ENCODE peak calls at places on chromosomes 4 and X, in eight cellular contexts. U is GM23338; K is fibroblast of the aortic adventitia; C is left lung; J is heart left ventricle; B is osteocyte; P is left ventricle myocardium superior; Q is stimulated activated naive B cell treated with anti-CD40 and anti-IgM and Interleukin-4, amounts not matched to agents 10 μg/mL and 1 μg/mL and 100 μg/mL, for 72 hours. O is an unnamed sample.

GRCh38 chr4:5772528-5773270 is 61.7 kb downstream of the EVC start:
- DNase-seq in Q (no peak), U (no peak), C (no peak), P (no peak), J (no peak), K (no peak), B (peak), O (no peak)

GRCh38 chr4:165016971-165017370 is 14.8 kb upstream of the TRIM60 start:
- DNase-seq in B (no peak), K (no peak), U (peak), Q (no peak), C (no peak), J (no peak), P (no peak), O (peak)

GRCh38 chrX:106898462-106898861 is 4.7 kb downstream of the RIPPLY1 start:
- DNase-seq in P (no peak), B (no peak), K (peak), C (no peak), J (no peak), Q (peak), U (peak), O (peak)

GRCh38 chrX:25175171-25175570 is 159.4 kb upstream of the ARX start:
- DNase-seq in P (no peak), K (no peak), B (no peak), U (no peak), C (no peak), J (no peak), Q (no peak), O (no peak)

GRCh38 chr4:182578402-182578801 is 335.2 kb downstream of the TENM3 start:
- DNase-seq in P (no peak), C (no peak), J (no peak), K (peak), U (peak), Q (no peak), B (no peak), O (no peak)

GRCh38 chrX:115988825-115989224 is 181.7 kb upstream of the AGTR2 start:
- DNase-seq in U (peak), B (no peak), P (no peak), J (no peak), C (no peak), Q (no peak), K (no peak), O (no peak)

GRCh38 chr4:85455942-85456341 is 19.0 kb upstream of the ARHGAP24 start:
- DNase-seq in J (no peak), C (no peak), P (no peak), Q (no peak), U (no peak), K (no peak), B (no peak), O (no peak)

GRCh38 chrX:153633607-153634180 is 13.3 kb upstream of the DUSP9 start:
- DNase-seq in C (no peak), U (no peak), P (no peak), Q (no peak), K (no peak), J (no peak), B (no peak), O (no peak)

GRCh38 chrX:38558681-38559080 is 2.7 kb upstream of the TSPAN7 start:
- DNase-seq in K (no peak), C (no peak), J (no peak), B (no peak), P (no peak), U (no peak), Q (no peak), O (no peak)

GRCh38 chr4:117001077-117001476 is 84.3 kb downstream of the TRAM1L1 start:
- DNase-seq in K (no peak), Q (no peak), B (no peak), U (no peak), C (no peak), P (no peak), J (no peak), O (peak)

GRCh38 chr4:19947349-19947748 is 304.4 kb upstream of the SLIT2 start:
- DNase-seq in U (no peak), K (peak), C (no peak), B (no peak), J (no peak), P (no peak), Q (no peak), O (no peak)

GRCh38 chr4:135243960-135244561 is 1042.5 kb upstream of the PABPC4L start:
- DNase-seq in J (no peak), C (no peak), P (no peak), Q (no peak), B (no peak), U (no peak), K (no peak), O (no peak)

GRCh38 chrX:84339507-84340364 is 151.7 kb upstream of the RPS6KA6 start:
- DNase-seq in U (peak), B (no peak), K (peak), C (no peak), P (no peak), J (no peak), Q (no peak), O (peak)

GRCh38 chr4:25350561-25350960 is 26.5 kb upstream of the ANAPC4 start:
- DNase-seq in Q (no peak), P (no peak), J (no peak), B (no peak), U (no peak), K (no peak), C (no peak), O (no peak)

GRCh38 chr4:142402925-142403324 is 443.2 kb downstream of the INPP4B start:
- DNase-seq in J (no peak), P (no peak), Q (no peak), B (no peak), U (no peak), C (no peak), K (peak), O (no peak)

GRCh38 chrX:154136627-154137161 is 7.3 kb upstream of the OPN1LW start:
- DNase-seq in J (peak), K (peak), P (peak), Q (peak), U (peak), C (peak), B (peak), O (peak)

GRCh38 chr4:153337686-153338085 is 6.8 kb upstream of the MND1 start:
- DNase-seq in C (no peak), K (no peak), P (no peak), B (no peak), U (no peak), J (no peak), Q (no peak), O (no peak)

GRCh38 chr4:40486534-40486933 is 143.1 kb downstream of the RBM47 start:
- DNase-seq in C (no peak), U (no peak), K (peak), P (no peak), Q (no peak), B (no peak), J (no peak), O (no peak)

GRCh38 chr4:170849969-170850368 is 760.2 kb upstream of the AADAT start:
- DNase-seq in B (no peak), J (no peak), K (no peak), P (no peak), C (no peak), Q (no peak), U (no peak), O (no peak)

GRCh38 chr4:169229571-169230028 is 41.2 kb downstream of the SH3RF1 start:
- DNase-seq in P (no peak), J (no peak), U (no peak), K (peak), Q (no peak), B (no peak), C (no peak), O (no peak)

GRCh38 chr4:150411527-150411926 is 170.4 kb upstream of the MAB21L2 start:
- DNase-seq in C (no peak), B (no peak), P (no peak), K (peak), Q (no peak), U (no peak), J (no peak), O (peak)

GRCh38 chr4:1910643-1911042 is 39.5 kb downstream of the NSD2 start:
- DNase-seq in C (no peak), B (no peak), P (no peak), K (peak), U (peak), Q (no peak), J (no peak), O (peak)

GRCh38 chrX:129716507-129716906 is 22.3 kb upstream of the XPNPEP2 start:
- DNase-seq in C (no peak), Q (no peak), B (no peak), P (no peak), U (no peak), J (no peak), K (no peak), O (no peak)

GRCh38 chr4:175536852-175537453 is 275.1 kb downstream of the GPM6A start:
- DNase-seq in K (peak), P (no peak), B (no peak), C (no peak), J (no peak), U (peak), Q (no peak), O (peak)

GRCh38 chr4:98573791-98574190 is 84.6 kb downstream of the TSPAN5 start:
- DNase-seq in Q (no peak), B (no peak), C (no peak), J (no peak), P (no peak), U (no peak), K (no peak), O (no peak)

GRCh38 chr4:15753786-15754185 is 24.3 kb upstream of the CD38 start:
- DNase-seq in P (peak), B (no peak), K (peak), U (no peak), Q (no peak), J (peak), C (no peak), O (no peak)

GRCh38 chr4:21888195-21888976 is 60.2 kb downstream of the KCNIP4 start:
- DNase-seq in C (no peak), U (no peak), B (no peak), K (peak), P (no peak), Q (no peak), J (no peak), O (no peak)

GRCh38 chrX:20267924-20268701 is 1.4 kb upstream of the RPS6KA3 start:
- DNase-seq in Q (peak), B (no peak), K (peak), J (peak), C (peak), P (peak), U (peak), O (peak)

GRCh38 chr4:177717407-177717806 is 275.2 kb upstream of the AGA start:
- DNase-seq in B (no peak), J (no peak), C (no peak), K (no peak), P (no peak), Q (no peak), U (no peak), O (no peak)

GRCh38 chr4:140637836-140638235 is 69.1 kb upstream of the UCP1 start:
- DNase-seq in Q (peak), K (peak), J (no peak), P (no peak), U (peak), B (no peak), C (no peak), O (peak)

GRCh38 chr4:83029688-83030087 is 5.3 kb upstream of the COPS4 start:
- DNase-seq in K (no peak), C (no peak), P (no peak), B (no peak), J (no peak), Q (no peak), U (no peak), O (no peak)

GRCh38 chr4:16909245-16909644 is 10.8 kb upstream of the LDB2 start:
- DNase-seq in P (peak), K (no peak), C (no peak), B (no peak), U (peak), Q (no peak), J (peak), O (peak)

GRCh38 chr4:60201052-60201673 is 999.0 kb upstream of the ADGRL3 start:
- DNase-seq in K (peak), P (peak), U (peak), C (no peak), J (peak), Q (no peak), B (no peak), O (peak)

GRCh38 chr4:147550626-147551250 is 66.5 kb upstream of the TMEM184C start:
- DNase-seq in Q (no peak), B (no peak), C (no peak), P (no peak), J (no peak), K (peak), U (no peak), O (peak)

GRCh38 chr4:186569533-186570192 is 14.3 kb upstream of the MTNR1A start:
- DNase-seq in B (no peak), P (no peak), J (no peak), C (no peak), Q (no peak), U (no peak), K (no peak), O (no peak)

GRCh38 chrX:69616520-69617203 is 749 bp downstream of the EDA start:
- DNase-seq in K (no peak), Q (no peak), B (no peak), U (peak), J (peak), P (peak), C (peak), O (peak)

O was measured in neural progenitor cell.